ENCODE peak calls at places on chromosomes 6 and 20, in ten cellular contexts. B is osteocyte, J is uterus, X is AG04450, I is bronchial epithelial cell, U is Caco-2, Q is GM13976, A is heart left ventricle, E is IMR-90, H is B cell. L is an unnamed sample.

GRCh38 chr20:3398681-3399252 is 8.7 kb downstream of the DNAAF9 start:
- DNase-seq in H (no peak), A (no peak), I (peak; percentile 13), E (peak; percentile 86), X (peak; percentile 50), U (no peak), B (no peak), Q (no peak), J (no peak), L (no peak)

GRCh38 chr6:56073315-56073714 is 174.1 kb downstream of the COL21A1 start:
- DNase-seq in J (no peak), B (no peak), A (no peak), I (no peak), X (no peak), E (no peak), U (no peak), H (no peak), Q (no peak), L (no peak)

GRCh38 chr20:45817652-45818194 is 5.3 kb downstream of the UBE2C start:
- DNase-seq in X (peak; percentile 57), U (no peak), J (no peak), Q (no peak), H (no peak), E (peak; percentile 81), B (no peak), I (peak; percentile 73), A (no peak), L (no peak)

GRCh38 chr6:128350416-128351254 is 169.8 kb downstream of the PTPRK start:
- DNase-seq in I (peak; percentile 93), J (no peak), E (peak; percentile 49), X (no peak), H (no peak), A (no peak), Q (no peak), B (no peak), U (no peak), L (no peak)

GRCh38 chr20:33004141-33004751 is at the start of gene SUN5:
- DNase-seq in H (no peak), J (no peak), Q (no peak), I (no peak), U (no peak), B (no peak), E (no peak), A (no peak), X (no peak), L (no peak)

GRCh38 chr6:116268589-116269293 is 11.0 kb downstream of the TSPYL1 start:
- DNase-seq in B (no peak), Q (peak; percentile 57), A (no peak), J (no peak), X (peak; percentile 65), I (peak; percentile 83), U (no peak), E (peak; percentile 86), H (peak; percentile 38), L (peak; percentile 41)

GRCh38 chr6:474454-475185 is 83.1 kb downstream of the IRF4 start:
- DNase-seq in X (no peak), J (no peak), A (no peak), I (no peak), U (no peak), Q (peak; percentile 88), H (peak; percentile 73), B (no peak), E (no peak), L (peak; percentile 85)

GRCh38 chr6:121627761-121628160 is 192.3 kb downstream of the GJA1 start:
- DNase-seq in A (no peak), H (no peak), B (no peak), U (no peak), X (no peak), E (no peak), Q (no peak), J (no peak), I (peak; percentile 84), L (no peak)

GRCh38 chr20:4513720-4514119 is 208.0 kb upstream of the PRND start:
- DNase-seq in H (no peak), B (no peak), E (peak; percentile 84), U (no peak), J (no peak), X (no peak), I (peak; percentile 88), A (no peak), Q (no peak), L (no peak)

GRCh38 chr6:166960609-166960978 is 4.2 kb upstream of the RNASET2 start:
- DNase-seq in B (no peak), U (no peak), X (no peak), E (no peak), H (no peak), J (no peak), I (no peak), Q (no peak), A (no peak), L (no peak)

GRCh38 chr6:108564178-108564577 is 3.5 kb downstream of the FOXO3 start:
- DNase-seq in J (no peak), I (peak; percentile 95), E (peak; percentile 98), X (no peak), U (no peak), Q (no peak), B (no peak), H (no peak), A (no peak), L (no peak)

GRCh38 chr6:31227143-31227542 is 44.7 kb downstream of the HLA-C start:
- DNase-seq in J (no peak), Q (no peak), X (no peak), I (no peak), B (no peak), E (peak; percentile 19), H (no peak), U (no peak), A (no peak), L (no peak)

GRCh38 chr6:154123567-154123966 is 84.5 kb downstream of the OPRM1 start:
- DNase-seq in A (no peak), J (no peak), X (no peak), B (no peak), E (no peak), I (no peak), U (no peak), Q (no peak), H (no peak), L (no peak)

GRCh38 chr6:110551088-110551487 is 74.7 kb upstream of the SLC22A16 start:
- DNase-seq in X (no peak), B (no peak), Q (no peak), H (no peak), U (no peak), A (no peak), I (no peak), J (no peak), E (no peak), L (no peak)

GRCh38 chr6:167469655-167470054 is 144.8 kb downstream of the TTLL2 start:
- DNase-seq in Q (no peak), H (no peak), I (no peak), B (peak; percentile 70), U (no peak), J (peak; percentile 65), X (no peak), A (peak; percentile 51), E (no peak), L (no peak)

GRCh38 chr20:58637466-58638198 is 13.5 kb upstream of the STX16 start:
- DNase-seq in E (no peak), X (no peak), I (no peak), H (no peak), J (peak; percentile 7), B (no peak), A (no peak), U (peak; percentile 39), Q (no peak), L (no peak)

GRCh38 chr20:58638467-58639181 is 12.5 kb upstream of the STX16 start:
- DNase-seq in A (no peak), X (no peak), E (no peak), B (peak; percentile 71), I (no peak), Q (no peak), J (peak; percentile 7), U (peak; percentile 34), H (no peak), L (no peak)

GRCh38 chr20:58636396-58636982 is 14.6 kb upstream of the STX16 start:
- DNase-seq in J (peak; percentile 12), U (peak; percentile 38), H (no peak), I (no peak), B (no peak), A (no peak), X (no peak), Q (no peak), E (no peak), L (no peak)

GRCh38 chr20:58634818-58635665 is 16.0 kb upstream of the STX16 start:
- DNase-seq in B (no peak), H (no peak), E (peak; percentile 61), A (peak; percentile 21), I (no peak), U (peak; percentile 37), J (peak; percentile 26), X (no peak), Q (peak; percentile 69), L (peak; percentile 60)

GRCh38 chr20:58636983-58637421 is 14.1 kb upstream of the STX16 start:
- DNase-seq in A (no peak), I (no peak), H (no peak), X (no peak), Q (no peak), E (no peak), U (no peak), B (no peak), J (peak; percentile 12), L (no peak)
- TF ChIP-seq CTCF in A (no peak), I (peak; percentile 18), H (no peak), X (no peak), Q (no peak), E (peak; percentile 24), U (peak; percentile 44), B (no peak), J (no peak), L (no peak)

DNA sequence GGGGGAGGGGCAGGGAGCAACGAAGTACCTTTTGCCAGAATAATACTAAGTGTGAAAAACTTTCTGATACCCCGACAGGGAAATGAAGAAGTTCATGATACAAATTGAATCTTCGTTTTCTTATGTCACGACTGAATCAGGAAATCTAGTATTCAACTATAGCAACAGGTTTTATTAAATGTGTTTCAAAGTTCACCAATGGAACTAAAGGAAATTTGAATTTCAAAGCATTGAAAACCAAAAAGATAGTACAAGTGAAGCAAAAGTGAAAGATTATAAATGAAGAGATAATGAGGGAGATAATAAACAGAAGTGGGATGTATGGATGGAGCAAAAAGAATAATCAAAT is 333.2 kb downstream of the ADGRB3 start:
- DNase-seq in J (no peak), Q (no peak), B (no peak), H (no peak), U (no peak), X (no peak), A (no peak), I (no peak), E (no peak), L (no peak)
- TF ChIP-seq CTCF in J (no peak), Q (no peak), B (no peak), H (peak; percentile 50), U (no peak), X (no peak), A (no peak), I (no peak), E (no peak), L (no peak)

GRCh38 chr20:59015812-59016711 is 3.2 kb upstream of the TUBB1 start:
- DNase-seq in B (peak; percentile 73), E (no peak), U (peak; percentile 82), I (no peak), X (no peak), A (no peak), Q (no peak), H (no peak), J (no peak), L (no peak)
- TF ChIP-seq CTCF in B (no peak), E (no peak), U (no peak), I (no peak), X (no peak), A (no peak), Q (no peak), H (no peak), J (no peak), L (no peak)

GRCh38 chr6:101395345-101395744 is 1.8 kb downstream of the GRIK2 start:
- DNase-seq in H (no peak), U (no peak), X (no peak), B (no peak), A (no peak), E (no peak), I (no peak), Q (no peak), J (no peak), L (no peak)
- TF ChIP-seq CTCF in H (no peak), U (no peak), X (peak; percentile 38), B (peak; percentile 62), A (peak; percentile 13), E (peak; percentile 35), I (no peak), Q (no peak), J (no peak), L (no peak)